ENCODE peak calls at places on chromosome 11, in four cellular contexts. One of them, this sample, is unnamed. For H3K4me1, H3K27me3 and H3K36me3, the result is how much of the 10 kb centered on the place peaks cover.

GRCh38 chr11:10666976-10667892 is 26.3 kb downstream of the IRAG1 start:
- DNase-seq in heart right ventricle: no peak
- DNase-seq in aorta: peak
- DNase-seq in DND-41: no peak
- DNase-seq in this sample: no peak

GRCh38 chr11:115659061-115659963 is 155.1 kb upstream of the CADM1 start:
- DNase-seq in heart right ventricle: peak
- DNase-seq in DND-41: no peak
- DNase-seq in aorta: peak
- DNase-seq in this sample: no peak

GRCh38 chr11:1782831-1783724 is 19.4 kb upstream of the CTSD start:
- DNase-seq in heart right ventricle: no peak
- DNase-seq in DND-41: no peak
- DNase-seq in aorta: peak
- DNase-seq in this sample: no peak

GRCh38 chr11:132024587-132025295 is 654.3 kb downstream of the NTM start:
- DNase-seq in heart right ventricle: no peak
- DNase-seq in aorta: no peak
- DNase-seq in DND-41: no peak
- DNase-seq in this sample: no peak

GRCh38 chr11:69370984-69371709 is 77.2 kb downstream of the MYEOV start:
- DNase-seq in DND-41: no peak
- DNase-seq in aorta: no peak
- DNase-seq in heart right ventricle: peak
- DNase-seq in this sample: no peak

GRCh38 chr11:64156235-64157011 is 9.5 kb downstream of the MACROD1 start:
- DNase-seq in aorta: no peak
- DNase-seq in heart right ventricle: no peak
- DNase-seq in DND-41: no peak
- DNase-seq in this sample: no peak

GRCh38 chr11:65412271-65413076 is 10.1 kb upstream of the NEAT1 start:
- DNase-seq in aorta: peak
- DNase-seq in heart right ventricle: no peak
- DNase-seq in DND-41: no peak
- DNase-seq in this sample: no peak

GRCh38 chr11:16942342-16942741 is 71.9 kb downstream of the PLEKHA7 start:
- DNase-seq in aorta: no peak
- DNase-seq in DND-41: no peak
- DNase-seq in heart right ventricle: no peak
- DNase-seq in this sample: no peak

GRCh38 chr11:272195-272930 is 5.8 kb upstream of the NLRP6 start:
- DNase-seq in heart right ventricle: no peak
- DNase-seq in DND-41: no peak
- DNase-seq in aorta: no peak
- DNase-seq in this sample: no peak

GRCh38 chr11:103733889-103734288 is 302.6 kb upstream of the DDI1 start:
- DNase-seq in aorta: no peak
- DNase-seq in DND-41: no peak
- DNase-seq in heart right ventricle: no peak
- DNase-seq in this sample: no peak

GRCh38 chr11:103737791-103738190 is 298.6 kb upstream of the DDI1 start:
- DNase-seq in heart right ventricle: peak
- DNase-seq in aorta: no peak
- DNase-seq in DND-41: no peak
- DNase-seq in this sample: no peak

GRCh38 chr11:103736986-103737622 is 299.3 kb upstream of the DDI1 start:
- DNase-seq in heart right ventricle: peak
- DNase-seq in aorta: peak
- DNase-seq in DND-41: no peak
- DNase-seq in this sample: no peak

GRCh38 chr11:103735497-103736032 is 300.9 kb upstream of the DDI1 start:
- DNase-seq in heart right ventricle: no peak
- DNase-seq in DND-41: no peak
- DNase-seq in aorta: no peak
- DNase-seq in this sample: no peak

DNA sequence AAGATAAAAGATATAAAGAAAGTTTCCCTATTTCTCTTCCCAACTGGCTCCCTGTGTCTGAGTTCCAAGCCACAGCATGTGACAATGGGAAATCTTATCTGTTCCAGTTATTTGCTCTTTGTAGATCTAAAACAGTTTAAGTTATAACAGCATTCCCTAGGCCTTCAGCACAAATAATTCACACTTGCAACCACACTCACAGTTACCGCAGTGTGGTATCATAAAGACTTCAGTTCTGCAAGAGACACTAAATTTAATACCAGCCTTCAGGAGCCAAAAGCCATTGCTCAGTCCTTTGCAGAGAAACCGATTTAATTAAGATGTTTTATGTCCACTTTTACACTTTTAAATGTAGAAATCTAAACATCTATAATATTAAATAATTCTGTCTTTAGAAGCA is 300.1 kb upstream of the DDI1 start:
- DNase-seq in heart right ventricle: no peak
- DNase-seq in DND-41: no peak
- DNase-seq in aorta: no peak
- DNase-seq in this sample: no peak
- H3K4me1 ChIP-seq in heart right ventricle: under half
- H3K4me1 ChIP-seq in DND-41: under half
- H3K4me1 ChIP-seq in aorta: under half
- H3K4me1 ChIP-seq in this sample: under half

DNA sequence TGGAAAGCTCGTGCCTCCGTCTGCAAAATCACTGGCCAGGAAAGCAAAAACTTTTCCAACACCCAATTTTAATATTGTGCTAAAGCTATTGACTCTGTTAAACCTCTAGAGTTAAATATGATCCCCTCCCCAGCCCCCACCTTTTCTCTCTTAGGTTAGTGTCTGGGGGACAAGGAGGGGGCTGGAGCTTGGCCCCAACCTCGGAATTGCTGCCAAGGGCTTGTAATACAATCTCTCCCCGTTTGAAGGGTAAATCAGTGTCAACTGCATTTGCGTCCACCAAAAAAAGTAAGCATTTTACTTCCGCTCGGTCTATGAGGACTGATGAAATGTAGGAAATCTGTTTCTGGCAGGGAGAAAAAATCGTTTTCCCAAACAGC is at the start of gene GAS2:
- DNase-seq in aorta: no peak
- DNase-seq in DND-41: no peak
- DNase-seq in heart right ventricle: peak
- DNase-seq in this sample: no peak
- H3K27me3 ChIP-seq in aorta: under half
- H3K27me3 ChIP-seq in DND-41: under half
- H3K27me3 ChIP-seq in heart right ventricle: under half
- H3K27me3 ChIP-seq in this sample: under half

GRCh38 chr11:34143048-34143447 is 37.6 kb downstream of the NAT10 start:
- DNase-seq in heart right ventricle: no peak
- DNase-seq in DND-41: no peak
- DNase-seq in aorta: no peak
- DNase-seq in this sample: no peak
- H3K36me3 ChIP-seq in heart right ventricle: under half
- H3K36me3 ChIP-seq in DND-41: half or more
- H3K36me3 ChIP-seq in aorta: under half
- H3K36me3 ChIP-seq in this sample: half or more

DNA sequence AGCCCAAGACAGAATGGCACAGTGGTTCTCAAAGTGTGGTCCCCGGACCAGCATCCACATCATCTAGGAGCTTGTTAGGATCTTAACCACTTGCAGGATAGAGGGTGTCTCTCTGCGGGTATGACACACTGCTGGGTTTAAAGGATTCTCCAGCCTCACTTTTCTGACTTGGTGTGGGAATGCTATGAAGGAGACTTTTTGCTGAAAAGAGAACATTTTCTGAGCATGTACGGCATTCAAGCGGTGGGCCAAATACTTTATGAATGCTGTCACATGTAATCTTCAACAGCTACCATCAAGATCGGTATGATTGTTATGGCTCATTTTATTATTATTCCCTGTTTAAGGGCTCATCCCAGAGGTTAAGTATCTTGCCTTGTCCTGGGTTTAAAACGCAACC is 1.7 kb upstream of the CD82 start:
- DNase-seq in aorta: no peak
- DNase-seq in DND-41: no peak
- DNase-seq in heart right ventricle: no peak
- DNase-seq in this sample: no peak
- H3K4me1 ChIP-seq in aorta: under half
- H3K4me1 ChIP-seq in DND-41: half or more
- H3K4me1 ChIP-seq in heart right ventricle: under half
- H3K4me1 ChIP-seq in this sample: under half

DNA sequence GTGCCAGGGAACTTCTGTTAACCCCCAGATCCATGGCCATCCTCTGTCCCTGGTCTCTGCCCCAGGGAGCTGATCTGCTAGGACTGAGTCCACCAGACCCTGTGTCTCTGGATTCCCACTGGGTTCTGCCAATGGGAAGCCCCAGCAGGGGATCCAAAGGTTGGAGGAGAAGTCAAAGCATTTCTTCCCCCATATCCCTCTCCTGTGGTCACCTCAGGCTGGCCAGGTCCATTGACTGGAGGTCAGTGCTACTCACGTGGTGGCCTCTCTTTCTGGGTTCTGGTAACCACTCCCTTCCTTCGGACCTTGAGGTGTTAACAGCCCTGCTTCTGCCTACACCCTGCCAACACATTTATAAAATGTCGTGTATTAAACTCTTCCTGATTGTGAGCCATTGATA is 69.7 kb upstream of the NECTIN1 start:
- DNase-seq in aorta: no peak
- DNase-seq in DND-41: no peak
- DNase-seq in heart right ventricle: no peak
- DNase-seq in this sample: no peak
- H3K27me3 ChIP-seq in aorta: under half
- H3K27me3 ChIP-seq in DND-41: under half
- H3K27me3 ChIP-seq in heart right ventricle: under half
- H3K27me3 ChIP-seq in this sample: under half

GRCh38 chr11:3675971-3676370 is 4.8 kb upstream of the CHRNA10 start:
- DNase-seq in aorta: no peak
- DNase-seq in heart right ventricle: no peak
- DNase-seq in DND-41: no peak
- DNase-seq in this sample: no peak
- H3K36me3 ChIP-seq in aorta: under half
- H3K36me3 ChIP-seq in heart right ventricle: under half
- H3K36me3 ChIP-seq in DND-41: half or more
- H3K36me3 ChIP-seq in this sample: half or more

GRCh38 chr11:3947084-3947483 is 91.6 kb downstream of the STIM1 start:
- DNase-seq in aorta: no peak
- DNase-seq in heart right ventricle: peak
- DNase-seq in DND-41: peak
- DNase-seq in this sample: peak
- H3K4me1 ChIP-seq in aorta: under half
- H3K4me1 ChIP-seq in heart right ventricle: half or more
- H3K4me1 ChIP-seq in DND-41: half or more
- H3K4me1 ChIP-seq in this sample: half or more

GRCh38 chr11:128903248-128904041 is 12.3 kb downstream of the KCNJ5 start:
- DNase-seq in aorta: peak
- DNase-seq in DND-41: no peak
- DNase-seq in heart right ventricle: no peak
- DNase-seq in this sample: no peak

GRCh38 chr11:128905345-128906184 is 14.4 kb downstream of the KCNJ5 start:
- DNase-seq in DND-41: no peak
- DNase-seq in heart right ventricle: no peak
- DNase-seq in aorta: peak
- DNase-seq in this sample: peak

GRCh38 chr11:128904872-128905344 is 13.8 kb downstream of the KCNJ5 start:
- DNase-seq in DND-41: no peak
- DNase-seq in heart right ventricle: no peak
- DNase-seq in aorta: peak
- DNase-seq in this sample: no peak

GRCh38 chr11:128902515-128903066 is 11.4 kb downstream of the KCNJ5 start:
- DNase-seq in aorta: peak
- DNase-seq in heart right ventricle: no peak
- DNase-seq in DND-41: no peak
- DNase-seq in this sample: no peak

DNA sequence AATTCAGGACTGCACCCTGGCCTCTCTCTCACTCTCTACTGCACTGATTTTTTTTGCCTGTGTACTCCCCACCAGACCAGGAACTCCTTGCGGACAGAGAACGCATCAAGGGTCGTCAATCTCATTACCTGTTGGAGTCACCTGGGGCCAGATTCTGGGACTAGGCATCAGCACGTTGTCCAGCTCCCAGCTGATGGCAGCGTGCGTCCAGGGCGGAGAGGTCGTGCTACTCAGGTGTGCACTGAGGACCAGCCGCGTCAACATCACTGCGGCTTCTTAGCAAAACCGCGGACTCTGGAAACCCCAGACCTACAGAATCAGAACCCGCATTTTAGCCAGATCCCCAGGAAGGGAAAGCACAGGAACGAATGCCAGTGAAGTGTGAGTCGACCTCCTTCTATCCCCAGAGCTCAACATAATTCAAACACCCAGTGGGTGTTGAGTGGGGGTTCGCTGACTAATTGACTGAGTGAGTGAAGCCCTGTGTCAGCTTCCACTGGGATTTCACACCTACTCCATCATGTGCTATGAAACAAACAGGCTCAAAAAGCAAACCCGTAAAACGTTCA is 13.2 kb downstream of the KCNJ5 start:
- DNase-seq in DND-41: no peak
- DNase-seq in heart right ventricle: no peak
- DNase-seq in aorta: no peak
- DNase-seq in this sample: no peak
- H3K27me3 ChIP-seq in DND-41: half or more
- H3K27me3 ChIP-seq in heart right ventricle: under half
- H3K27me3 ChIP-seq in aorta: under half
- H3K27me3 ChIP-seq in this sample: under half

DNA sequence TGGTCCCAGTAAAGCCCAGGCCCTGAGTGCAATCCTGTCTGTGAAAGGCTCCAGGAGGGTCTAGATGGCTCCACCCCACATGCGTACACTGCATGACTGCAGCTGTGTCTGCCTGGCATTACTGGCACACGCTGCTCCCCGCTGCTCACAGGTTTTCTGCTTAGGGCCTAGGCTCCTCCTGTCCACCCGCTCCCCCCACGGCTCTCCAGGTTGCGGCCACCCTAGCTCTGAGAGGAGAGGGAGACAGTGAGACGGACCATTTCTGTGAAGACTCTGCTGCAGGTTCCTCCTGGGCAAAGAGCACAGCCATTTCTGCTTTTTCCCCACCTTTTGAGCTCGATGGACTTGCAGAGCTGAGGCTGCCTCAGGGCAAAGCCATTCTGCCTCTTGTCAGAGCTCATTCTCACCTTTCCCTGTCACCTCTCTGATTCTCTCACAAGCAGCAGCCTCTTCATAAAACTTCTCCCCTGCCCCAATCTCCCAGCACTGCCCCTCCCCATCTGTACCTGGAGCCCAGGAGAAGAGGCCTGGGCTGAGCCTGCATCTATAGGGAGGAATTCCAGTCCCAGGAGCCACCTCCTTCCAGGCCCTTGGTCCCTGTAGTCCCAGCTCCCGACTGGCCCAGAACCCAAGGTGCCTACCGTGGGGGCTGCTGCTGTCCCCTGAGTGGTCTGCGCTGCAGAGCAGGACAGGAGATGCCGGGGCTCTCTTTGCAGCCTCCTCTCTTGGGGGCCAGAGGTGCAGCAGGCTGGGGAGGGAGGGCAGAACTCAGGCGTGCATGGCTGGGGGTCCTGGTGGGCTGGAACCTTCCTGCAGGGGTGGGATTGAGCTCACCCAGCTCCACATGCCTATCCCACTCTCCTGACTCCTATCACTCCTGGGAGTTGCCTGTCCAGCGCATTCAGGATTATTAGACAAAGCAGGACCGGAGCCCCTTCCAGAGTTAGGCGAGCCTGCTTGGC is 433.7 kb upstream of the B3GAT1 start:
- DNase-seq in heart right ventricle: no peak
- DNase-seq in DND-41: no peak
- DNase-seq in aorta: no peak
- DNase-seq in this sample: no peak
- H3K36me3 ChIP-seq in heart right ventricle: under half
- H3K36me3 ChIP-seq in DND-41: under half
- H3K36me3 ChIP-seq in aorta: under half
- H3K36me3 ChIP-seq in this sample: under half

GRCh38 chr11:95145430-95146063 is 55.9 kb downstream of the ENDOD1 start:
- DNase-seq in heart right ventricle: no peak
- DNase-seq in DND-41: no peak
- DNase-seq in aorta: no peak
- DNase-seq in this sample: no peak
- H3K4me1 ChIP-seq in heart right ventricle: under half
- H3K4me1 ChIP-seq in DND-41: under half
- H3K4me1 ChIP-seq in aorta: under half
- H3K4me1 ChIP-seq in this sample: under half